ENCODE peak calls at places on chromosomes 12 and 14, in six cellular contexts. O is frontal cortex, R is EL, U is Kasumi-1, C is coronary artery, X is NCI-H774. P is an unnamed sample.

GRCh38 chr12:48160807-48161206 is 3.5 kb upstream of the ASB8 start:
- DNase-seq in O (no peak), R (no peak), U (peak), C (no peak), X (no peak), P (peak)

GRCh38 chr14:65446159-65446558 is 33.6 kb downstream of the FUT8 start:
- DNase-seq in O (no peak), R (peak), U (no peak), C (no peak), X (no peak), P (peak)

GRCh38 chr14:35338731-35339405 is 46.7 kb downstream of the PSMA6 start:
- DNase-seq in O (no peak), R (no peak), U (no peak), C (no peak), X (no peak), P (no peak)

GRCh38 chr12:61367281-61367785 is 892.9 kb upstream of the USP15 start:
- DNase-seq in O (no peak), R (no peak), U (no peak), C (no peak), X (no peak), P (peak)

GRCh38 chr12:3002636-3003035 is 43.4 kb downstream of the TEAD4 start:
- DNase-seq in O (no peak), R (no peak), U (no peak), C (no peak), X (no peak), P (no peak)

GRCh38 chr14:89340200-89340667 is 76.8 kb downstream of the FOXN3 start:
- DNase-seq in O (no peak), R (no peak), U (no peak), C (no peak), X (no peak), P (peak)

GRCh38 chr12:120412421-120412820 is 25.5 kb upstream of the COX6A1 start:
- DNase-seq in O (no peak), R (no peak), U (no peak), C (no peak), X (no peak), P (no peak)

GRCh38 chr12:3277261-3277943 is 200.2 kb downstream of the TSPAN9 start:
- DNase-seq in O (no peak), R (no peak), U (no peak), C (no peak), X (no peak), P (no peak)

GRCh38 chr14:62443796-62444195 is 601.5 kb downstream of the KCNH5 start:
- DNase-seq in O (no peak), R (peak), U (no peak), C (no peak), X (no peak), P (no peak)

GRCh38 chr12:93698307-93699092 is 21.3 kb downstream of the CRADD start:
- DNase-seq in O (no peak), R (peak), U (no peak), C (no peak), X (peak), P (peak)

GRCh38 chr12:86774841-86775386 is 518.7 kb upstream of the MGAT4C start:
- DNase-seq in O (no peak), R (no peak), U (no peak), C (no peak), X (no peak), P (peak)

GRCh38 chr12:53483225-53483978 is 15.9 kb downstream of the MAP3K12 start:
- DNase-seq in O (no peak), R (no peak), U (no peak), C (no peak), X (no peak), P (no peak)

GRCh38 chr12:118850244-118850825 is 131.0 kb upstream of the SRRM4 start:
- DNase-seq in O (no peak), R (no peak), U (peak), C (no peak), X (peak), P (no peak)

GRCh38 chr12:100867639-100868393 is 73.2 kb downstream of the ANO4 start:
- DNase-seq in O (no peak), R (no peak), U (no peak), C (no peak), X (no peak), P (no peak)

P was measured in GM23248.